ENCODE peak calls at places on chromosome 17, in four cellular contexts. One of them, this sample, is unnamed.

GRCh38 chr17:68602267-68602644 is 1.1 kb upstream of the FAM20A start:
- DNase-seq in astrocyte of the cerebellum: no peak
- DNase-seq in heart left ventricle: no peak
- DNase-seq in cardiac muscle cell: no peak
- DNase-seq in this sample: no peak

GRCh38 chr17:76962858-76963257 is 94.7 kb downstream of the MGAT5B start:
- DNase-seq in astrocyte of the cerebellum: no peak
- DNase-seq in heart left ventricle: no peak
- DNase-seq in cardiac muscle cell: no peak
- DNase-seq in this sample: no peak

GRCh38 chr17:30095507-30096244 is 20.9 kb upstream of the NSRP1 start:
- DNase-seq in cardiac muscle cell: peak; percentile 84
- DNase-seq in astrocyte of the cerebellum: peak; percentile 61
- DNase-seq in heart left ventricle: no peak
- DNase-seq in this sample: no peak

GRCh38 chr17:3689262-3690093 is 6.5 kb downstream of the P2RX5 start:
- DNase-seq in heart left ventricle: no peak
- DNase-seq in cardiac muscle cell: no peak
- DNase-seq in astrocyte of the cerebellum: no peak
- DNase-seq in this sample: no peak

GRCh38 chr17:21458036-21458435 is 81.9 kb downstream of the KCNJ12 start:
- DNase-seq in heart left ventricle: no peak
- DNase-seq in cardiac muscle cell: no peak
- DNase-seq in astrocyte of the cerebellum: no peak
- DNase-seq in this sample: no peak

GRCh38 chr17:60137731-60138130 is 12.0 kb upstream of the CA4 start:
- DNase-seq in cardiac muscle cell: no peak
- DNase-seq in heart left ventricle: peak; percentile 20
- DNase-seq in astrocyte of the cerebellum: no peak
- DNase-seq in this sample: no peak

GRCh38 chr17:78818932-78819331 is 21.7 kb downstream of the USP36 start:
- DNase-seq in cardiac muscle cell: peak; percentile 22
- DNase-seq in heart left ventricle: no peak
- DNase-seq in astrocyte of the cerebellum: no peak
- DNase-seq in this sample: no peak

GRCh38 chr17:14428640-14429029 is 127.8 kb downstream of the HS3ST3B1 start:
- DNase-seq in astrocyte of the cerebellum: no peak
- DNase-seq in cardiac muscle cell: no peak
- DNase-seq in heart left ventricle: no peak
- DNase-seq in this sample: no peak

GRCh38 chr17:80264048-80264792 is 3.6 kb downstream of the RNF213 start:
- DNase-seq in astrocyte of the cerebellum: no peak
- DNase-seq in cardiac muscle cell: no peak
- DNase-seq in heart left ventricle: no peak
- DNase-seq in this sample: no peak

GRCh38 chr17:78718575-78719209 is 63.4 kb downstream of the CYTH1 start:
- DNase-seq in astrocyte of the cerebellum: no peak
- DNase-seq in heart left ventricle: no peak
- DNase-seq in cardiac muscle cell: no peak
- DNase-seq in this sample: no peak

GRCh38 chr17:77666480-77666879 is 292.0 kb upstream of the TNRC6C start:
- DNase-seq in cardiac muscle cell: no peak
- DNase-seq in heart left ventricle: no peak
- DNase-seq in astrocyte of the cerebellum: no peak
- DNase-seq in this sample: no peak

GRCh38 chr17:43212641-43213490 is 1.2 kb downstream of the TMEM106A start:
- DNase-seq in cardiac muscle cell: no peak
- DNase-seq in heart left ventricle: no peak
- DNase-seq in astrocyte of the cerebellum: no peak
- DNase-seq in this sample: no peak

GRCh38 chr17:22266231-22266630 is 573.9 kb downstream of the KCNJ18 start:
- DNase-seq in astrocyte of the cerebellum: no peak
- DNase-seq in heart left ventricle: no peak
- DNase-seq in cardiac muscle cell: no peak
- DNase-seq in this sample: no peak

GRCh38 chr17:47990962-47991731 is 20.2 kb downstream of the CDK5RAP3 start:
- DNase-seq in cardiac muscle cell: no peak
- DNase-seq in astrocyte of the cerebellum: no peak
- DNase-seq in heart left ventricle: no peak
- DNase-seq in this sample: no peak

GRCh38 chr17:59062509-59062908 is 44.2 kb downstream of the TRIM37 start:
- DNase-seq in heart left ventricle: no peak
- DNase-seq in astrocyte of the cerebellum: no peak
- DNase-seq in cardiac muscle cell: no peak
- DNase-seq in this sample: no peak

GRCh38 chr17:69245617-69246016 is 17.0 kb upstream of the ABCA10 start:
- DNase-seq in astrocyte of the cerebellum: no peak
- DNase-seq in cardiac muscle cell: no peak
- DNase-seq in heart left ventricle: no peak
- DNase-seq in this sample: no peak

GRCh38 chr17:31490991-31491793 is 99.7 kb downstream of the RAB11FIP4 start:
- DNase-seq in heart left ventricle: peak; percentile 46
- DNase-seq in astrocyte of the cerebellum: no peak
- DNase-seq in cardiac muscle cell: no peak
- DNase-seq in this sample: no peak

GRCh38 chr17:78253946-78254672 is 22.7 kb downstream of the TMEM235 start:
- DNase-seq in astrocyte of the cerebellum: peak; percentile 38
- DNase-seq in heart left ventricle: peak; percentile 94
- DNase-seq in cardiac muscle cell: peak; percentile 90
- DNase-seq in this sample: peak; percentile 86

GRCh38 chr17:61284746-61285145 is 114.9 kb upstream of the TBX2 start:
- DNase-seq in heart left ventricle: no peak
- DNase-seq in astrocyte of the cerebellum: no peak
- DNase-seq in cardiac muscle cell: no peak
- DNase-seq in this sample: no peak

GRCh38 chr17:76727745-76728456 is 1.3 kb downstream of the METTL23 start:
- DNase-seq in astrocyte of the cerebellum: no peak
- DNase-seq in heart left ventricle: no peak
- DNase-seq in cardiac muscle cell: peak; percentile 34
- DNase-seq in this sample: no peak

GRCh38 chr17:16442141-16442540 is 26.8 kb downstream of the TRPV2 start:
- DNase-seq in cardiac muscle cell: peak; percentile 94
- DNase-seq in heart left ventricle: no peak
- DNase-seq in astrocyte of the cerebellum: no peak
- DNase-seq in this sample: no peak

GRCh38 chr17:16443390-16444257 is 28.3 kb downstream of the TRPV2 start:
- DNase-seq in heart left ventricle: no peak
- DNase-seq in astrocyte of the cerebellum: no peak
- DNase-seq in cardiac muscle cell: no peak
- DNase-seq in this sample: no peak

GRCh38 chr17:16440814-16441629 is 25.7 kb downstream of the TRPV2 start:
- DNase-seq in heart left ventricle: no peak
- DNase-seq in astrocyte of the cerebellum: no peak
- DNase-seq in cardiac muscle cell: peak; percentile 18
- DNase-seq in this sample: no peak

GRCh38 chr17:16444258-16444886 is 29.0 kb downstream of the TRPV2 start:
- DNase-seq in heart left ventricle: no peak
- DNase-seq in astrocyte of the cerebellum: no peak
- DNase-seq in cardiac muscle cell: peak; percentile 19
- DNase-seq in this sample: no peak

DNA sequence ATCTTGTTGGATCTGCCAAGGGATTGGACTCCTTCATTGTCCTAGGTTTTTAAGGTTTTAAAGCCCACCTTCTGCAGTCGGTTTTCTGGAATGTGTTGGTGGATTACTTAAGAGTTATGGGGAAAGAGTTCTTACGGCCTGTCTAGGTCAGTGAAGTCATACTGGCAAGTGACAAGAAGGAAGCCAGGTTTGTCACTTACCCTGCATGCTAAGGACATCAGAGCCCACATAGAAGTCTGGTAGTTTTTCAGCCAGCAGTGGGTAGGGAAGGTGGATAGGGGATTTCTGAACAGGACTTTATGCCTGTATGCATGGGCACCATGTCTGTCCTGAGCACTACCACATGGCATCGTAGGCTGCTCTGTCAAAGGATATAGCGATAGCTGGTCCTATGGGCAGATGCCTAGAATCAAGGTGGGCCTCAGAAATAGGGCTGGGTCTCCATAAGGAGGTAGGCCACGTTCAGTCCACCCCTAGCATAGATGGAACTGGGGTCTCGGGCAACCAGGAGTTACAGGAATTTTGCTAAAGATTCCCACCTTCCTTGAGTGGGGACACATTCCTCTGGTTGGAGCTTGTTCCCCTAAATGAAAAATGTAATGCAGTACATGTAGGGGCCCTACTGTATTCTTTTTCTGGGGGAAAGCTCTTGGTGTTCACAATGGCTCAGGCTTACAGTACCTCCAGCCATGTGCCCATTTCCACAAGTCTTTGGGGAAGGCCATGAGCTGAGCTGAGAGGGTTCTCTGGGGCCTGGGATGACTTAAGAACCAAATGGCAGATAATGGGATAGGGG is 27.4 kb downstream of the TRPV2 start:
- DNase-seq in cardiac muscle cell: peak; percentile 57
- DNase-seq in astrocyte of the cerebellum: no peak
- DNase-seq in heart left ventricle: no peak
- DNase-seq in this sample: no peak
- H3K4me3 ChIP-seq in cardiac muscle cell: no peak overlapping the region
- H3K4me3 ChIP-seq in astrocyte of the cerebellum: peak overlapping the region; percentile 12
- H3K4me3 ChIP-seq in heart left ventricle: no peak overlapping the region
- H3K4me3 ChIP-seq in this sample: no peak overlapping the region

GRCh38 chr17:13162361-13162760 is 144.5 kb upstream of the ELAC2 start:
- DNase-seq in cardiac muscle cell: no peak
- DNase-seq in astrocyte of the cerebellum: no peak
- DNase-seq in heart left ventricle: no peak
- DNase-seq in this sample: no peak

GRCh38 chr17:13157656-13158055 is 139.8 kb upstream of the ELAC2 start:
- DNase-seq in cardiac muscle cell: no peak
- DNase-seq in astrocyte of the cerebellum: no peak
- DNase-seq in heart left ventricle: no peak
- DNase-seq in this sample: no peak

GRCh38 chr17:13158511-13159240 is 140.8 kb upstream of the ELAC2 start:
- DNase-seq in cardiac muscle cell: no peak
- DNase-seq in astrocyte of the cerebellum: no peak
- DNase-seq in heart left ventricle: no peak
- DNase-seq in this sample: no peak

GRCh38 chr17:13160281-13160680 is 142.5 kb upstream of the ELAC2 start:
- DNase-seq in astrocyte of the cerebellum: no peak
- DNase-seq in heart left ventricle: no peak
- DNase-seq in cardiac muscle cell: no peak
- DNase-seq in this sample: no peak

DNA sequence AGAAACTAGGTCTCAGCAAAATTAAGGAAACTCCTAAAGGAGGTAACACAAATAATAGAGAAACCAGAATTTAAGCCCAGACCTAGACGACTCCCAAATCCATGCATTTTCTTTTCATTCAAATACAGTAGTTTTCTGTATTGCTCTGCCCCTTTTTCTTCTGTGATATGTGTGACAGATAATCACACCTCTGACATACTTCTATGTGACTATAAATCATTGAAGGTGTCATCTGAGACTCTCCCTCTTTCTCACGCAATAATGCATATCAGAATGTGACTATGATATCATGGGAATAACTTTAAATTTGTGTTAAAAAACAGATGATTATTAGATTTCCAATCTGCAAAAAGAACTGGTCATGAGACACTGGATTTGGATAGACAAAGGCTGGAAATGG is 143.0 kb upstream of the ELAC2 start:
- DNase-seq in cardiac muscle cell: no peak
- DNase-seq in heart left ventricle: no peak
- DNase-seq in astrocyte of the cerebellum: no peak
- DNase-seq in this sample: no peak
- TF ChIP-seq CTCF in cardiac muscle cell: no peak
- TF ChIP-seq CTCF in heart left ventricle: no peak
- TF ChIP-seq CTCF in astrocyte of the cerebellum: no peak
- TF ChIP-seq CTCF in this sample: no peak

GRCh38 chr17:37719866-37720265 is 25.0 kb downstream of the HNF1B start:
- DNase-seq in heart left ventricle: no peak
- DNase-seq in astrocyte of the cerebellum: no peak
- DNase-seq in cardiac muscle cell: no peak
- DNase-seq in this sample: no peak

GRCh38 chr17:37714897-37715296 is 30.0 kb downstream of the HNF1B start:
- DNase-seq in cardiac muscle cell: no peak
- DNase-seq in astrocyte of the cerebellum: no peak
- DNase-seq in heart left ventricle: no peak
- DNase-seq in this sample: no peak

GRCh38 chr17:37718383-37719048 is 26.3 kb downstream of the HNF1B start:
- DNase-seq in heart left ventricle: no peak
- DNase-seq in astrocyte of the cerebellum: no peak
- DNase-seq in cardiac muscle cell: no peak
- DNase-seq in this sample: no peak

GRCh38 chr17:37720989-37721388 is 23.9 kb downstream of the HNF1B start:
- DNase-seq in cardiac muscle cell: no peak
- DNase-seq in astrocyte of the cerebellum: no peak
- DNase-seq in heart left ventricle: no peak
- DNase-seq in this sample: no peak

GRCh38 chr17:37717627-37718382 is 27.1 kb downstream of the HNF1B start:
- DNase-seq in heart left ventricle: no peak
- DNase-seq in cardiac muscle cell: peak; percentile 29
- DNase-seq in astrocyte of the cerebellum: no peak
- DNase-seq in this sample: no peak
- H3K4me3 ChIP-seq in heart left ventricle: no peak overlapping the region
- H3K4me3 ChIP-seq in cardiac muscle cell: no peak overlapping the region
- H3K4me3 ChIP-seq in astrocyte of the cerebellum: no peak overlapping the region
- H3K4me3 ChIP-seq in this sample: no peak overlapping the region

DNA sequence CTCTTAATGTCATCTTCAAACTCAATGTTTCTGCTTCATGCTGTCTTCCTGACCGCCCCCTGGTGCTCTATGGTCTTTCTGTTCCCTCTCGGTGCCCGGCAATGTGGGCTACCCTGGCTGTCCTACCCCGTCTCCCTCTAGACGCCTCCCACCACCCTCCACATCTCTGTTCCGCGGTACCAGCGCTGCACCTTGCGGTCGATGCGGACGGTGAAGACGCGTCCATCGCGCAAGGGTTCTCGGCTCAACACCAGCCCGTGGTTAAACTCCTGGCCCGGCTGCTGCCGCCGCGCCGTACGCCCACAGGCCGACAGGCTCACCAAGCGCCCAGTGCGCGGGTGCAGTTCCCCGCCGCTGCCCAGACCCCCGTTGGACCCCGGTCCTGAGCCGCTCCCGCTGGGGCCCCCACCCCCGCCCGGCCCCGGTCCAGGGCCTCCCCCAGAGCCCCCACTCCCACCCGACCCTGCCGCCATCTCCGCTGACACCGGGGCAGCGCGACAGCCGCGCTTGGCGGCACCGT is at the start of gene NEURL4:
- DNase-seq in astrocyte of the cerebellum: no peak
- DNase-seq in cardiac muscle cell: peak; percentile 27
- DNase-seq in heart left ventricle: no peak
- DNase-seq in this sample: peak; percentile 79
- TF ChIP-seq CTCF in astrocyte of the cerebellum: peak; percentile 11
- TF ChIP-seq CTCF in cardiac muscle cell: no peak
- TF ChIP-seq CTCF in heart left ventricle: no peak
- TF ChIP-seq CTCF in this sample: no peak